ENCODE peak calls at places on chromosomes 12 and 14, in eight cellular contexts. One of them, this sample, is unnamed.

GRCh38 chr14:99879401-99880295 is 86.4 kb downstream of the EML1 start:
- DNase-seq in heart left ventricle: no peak
- DNase-seq in CD8-positive, alpha-beta T cell: no peak
- DNase-seq in psoas muscle: no peak
- DNase-seq in fibroblast of lung: peak; percentile 85
- DNase-seq in left lung: no peak
- DNase-seq in breast epithelium: no peak
- DNase-seq in IMR-90: peak; percentile 88
- DNase-seq in this sample: no peak

GRCh38 chr12:95715177-95715576 is 75.4 kb downstream of the NTN4 start:
- DNase-seq in heart left ventricle: no peak
- DNase-seq in CD8-positive, alpha-beta T cell: no peak
- DNase-seq in psoas muscle: no peak
- DNase-seq in fibroblast of lung: no peak
- DNase-seq in left lung: no peak
- DNase-seq in breast epithelium: no peak
- DNase-seq in IMR-90: no peak
- DNase-seq in this sample: no peak

GRCh38 chr14:33948143-33948962 is 2.5 kb downstream of the EGLN3 start:
- DNase-seq in heart left ventricle: no peak
- DNase-seq in CD8-positive, alpha-beta T cell: no peak
- DNase-seq in psoas muscle: no peak
- DNase-seq in fibroblast of lung: no peak
- DNase-seq in left lung: no peak
- DNase-seq in breast epithelium: no peak
- DNase-seq in IMR-90: no peak
- DNase-seq in this sample: no peak

GRCh38 chr14:52888159-52888558 is 62.7 kb downstream of the FERMT2 start:
- DNase-seq in heart left ventricle: no peak
- DNase-seq in CD8-positive, alpha-beta T cell: no peak
- DNase-seq in psoas muscle: no peak
- DNase-seq in fibroblast of lung: no peak
- DNase-seq in left lung: no peak
- DNase-seq in breast epithelium: no peak
- DNase-seq in IMR-90: no peak
- DNase-seq in this sample: no peak

GRCh38 chr14:25406818-25407217 is 356.9 kb upstream of the STXBP6 start:
- DNase-seq in heart left ventricle: no peak
- DNase-seq in CD8-positive, alpha-beta T cell: no peak
- DNase-seq in psoas muscle: no peak
- DNase-seq in fibroblast of lung: peak; percentile 1
- DNase-seq in left lung: no peak
- DNase-seq in breast epithelium: no peak
- DNase-seq in IMR-90: peak; percentile 8
- DNase-seq in this sample: no peak

GRCh38 chr14:91219505-91220389 is 24.8 kb downstream of the GPR68 start:
- DNase-seq in heart left ventricle: no peak
- DNase-seq in CD8-positive, alpha-beta T cell: no peak
- DNase-seq in psoas muscle: no peak
- DNase-seq in fibroblast of lung: no peak
- DNase-seq in left lung: peak; percentile 85
- DNase-seq in breast epithelium: no peak
- DNase-seq in IMR-90: no peak
- DNase-seq in this sample: no peak

GRCh38 chr12:54304187-54304810 is 3.5 kb upstream of the NFE2 start:
- DNase-seq in heart left ventricle: peak; percentile 85
- DNase-seq in CD8-positive, alpha-beta T cell: peak; percentile 32
- DNase-seq in psoas muscle: peak; percentile 84
- DNase-seq in fibroblast of lung: peak; percentile 57
- DNase-seq in left lung: peak; percentile 93
- DNase-seq in breast epithelium: peak; percentile 74
- DNase-seq in IMR-90: no peak
- DNase-seq in this sample: peak; percentile 79

GRCh38 chr12:53115112-53115890 is 12.0 kb downstream of the SOAT2 start:
- DNase-seq in heart left ventricle: no peak
- DNase-seq in CD8-positive, alpha-beta T cell: no peak
- DNase-seq in psoas muscle: no peak
- DNase-seq in fibroblast of lung: no peak
- DNase-seq in left lung: no peak
- DNase-seq in breast epithelium: no peak
- DNase-seq in IMR-90: no peak
- DNase-seq in this sample: no peak

GRCh38 chr12:15592934-15593333 is 196.3 kb downstream of the EPS8 start:
- DNase-seq in heart left ventricle: no peak
- DNase-seq in CD8-positive, alpha-beta T cell: no peak
- DNase-seq in psoas muscle: no peak
- DNase-seq in fibroblast of lung: no peak
- DNase-seq in left lung: no peak
- DNase-seq in breast epithelium: no peak
- DNase-seq in IMR-90: no peak
- DNase-seq in this sample: no peak

GRCh38 chr12:117111386-117112267 is 12.4 kb upstream of the TESC start:
- DNase-seq in heart left ventricle: no peak
- DNase-seq in CD8-positive, alpha-beta T cell: no peak
- DNase-seq in psoas muscle: no peak
- DNase-seq in fibroblast of lung: no peak
- DNase-seq in left lung: no peak
- DNase-seq in breast epithelium: no peak
- DNase-seq in IMR-90: no peak
- DNase-seq in this sample: no peak

GRCh38 chr14:52015411-52016030 is 26.2 kb downstream of the RTRAF start:
- DNase-seq in heart left ventricle: no peak
- DNase-seq in CD8-positive, alpha-beta T cell: no peak
- DNase-seq in psoas muscle: no peak
- DNase-seq in fibroblast of lung: peak; percentile 23
- DNase-seq in left lung: no peak
- DNase-seq in breast epithelium: no peak
- DNase-seq in IMR-90: peak; percentile 17
- DNase-seq in this sample: no peak

GRCh38 chr14:56487090-56487667 is 92.4 kb upstream of the TMEM260 start:
- DNase-seq in heart left ventricle: no peak
- DNase-seq in CD8-positive, alpha-beta T cell: no peak
- DNase-seq in psoas muscle: no peak
- DNase-seq in fibroblast of lung: peak; percentile 22
- DNase-seq in left lung: no peak
- DNase-seq in breast epithelium: no peak
- DNase-seq in IMR-90: peak; percentile 32
- DNase-seq in this sample: no peak

GRCh38 chr14:74237441-74237840 is 1.8 kb upstream of the VSX2 start:
- DNase-seq in heart left ventricle: no peak
- DNase-seq in CD8-positive, alpha-beta T cell: no peak
- DNase-seq in psoas muscle: no peak
- DNase-seq in fibroblast of lung: no peak
- DNase-seq in left lung: no peak
- DNase-seq in breast epithelium: no peak
- DNase-seq in IMR-90: no peak
- DNase-seq in this sample: no peak

GRCh38 chr12:3229577-3229976 is 152.4 kb downstream of the TSPAN9 start:
- DNase-seq in heart left ventricle: peak; percentile 20
- DNase-seq in CD8-positive, alpha-beta T cell: no peak
- DNase-seq in psoas muscle: no peak
- DNase-seq in fibroblast of lung: no peak
- DNase-seq in left lung: no peak
- DNase-seq in breast epithelium: no peak
- DNase-seq in IMR-90: no peak
- DNase-seq in this sample: no peak

GRCh38 chr12:67096533-67097318 is 172.4 kb upstream of the CAND1 start:
- DNase-seq in heart left ventricle: no peak
- DNase-seq in CD8-positive, alpha-beta T cell: no peak
- DNase-seq in psoas muscle: no peak
- DNase-seq in fibroblast of lung: peak; percentile 71
- DNase-seq in left lung: no peak
- DNase-seq in breast epithelium: no peak
- DNase-seq in IMR-90: no peak
- DNase-seq in this sample: no peak

GRCh38 chr12:117120787-117121186 is 21.6 kb upstream of the TESC start:
- DNase-seq in heart left ventricle: no peak
- DNase-seq in CD8-positive, alpha-beta T cell: no peak
- DNase-seq in psoas muscle: no peak
- DNase-seq in fibroblast of lung: no peak
- DNase-seq in left lung: no peak
- DNase-seq in breast epithelium: no peak
- DNase-seq in IMR-90: no peak
- DNase-seq in this sample: no peak

GRCh38 chr12:52156757-52157565 is 34.9 kb downstream of the KRT80 start:
- DNase-seq in heart left ventricle: peak; percentile 86
- DNase-seq in CD8-positive, alpha-beta T cell: peak; percentile 73
- DNase-seq in psoas muscle: peak; percentile 85
- DNase-seq in fibroblast of lung: no peak
- DNase-seq in left lung: peak; percentile 67
- DNase-seq in breast epithelium: peak; percentile 92
- DNase-seq in IMR-90: peak; percentile 42
- DNase-seq in this sample: peak; percentile 79

GRCh38 chr14:52080171-52080800 is 11.4 kb upstream of the NID2 start:
- DNase-seq in heart left ventricle: no peak
- DNase-seq in CD8-positive, alpha-beta T cell: no peak
- DNase-seq in psoas muscle: no peak
- DNase-seq in fibroblast of lung: peak; percentile 81
- DNase-seq in left lung: no peak
- DNase-seq in breast epithelium: no peak
- DNase-seq in IMR-90: peak; percentile 77
- DNase-seq in this sample: no peak

GRCh38 chr14:33568935-33569579 is 381.8 kb downstream of the EGLN3 start:
- DNase-seq in heart left ventricle: no peak
- DNase-seq in CD8-positive, alpha-beta T cell: no peak
- DNase-seq in psoas muscle: no peak
- DNase-seq in fibroblast of lung: peak; percentile 65
- DNase-seq in left lung: no peak
- DNase-seq in breast epithelium: no peak
- DNase-seq in IMR-90: no peak
- DNase-seq in this sample: no peak

GRCh38 chr12:99976762-99977161 is 8.0 kb downstream of the ANKS1B start:
- DNase-seq in heart left ventricle: no peak
- DNase-seq in CD8-positive, alpha-beta T cell: no peak
- DNase-seq in psoas muscle: no peak
- DNase-seq in fibroblast of lung: no peak
- DNase-seq in left lung: no peak
- DNase-seq in breast epithelium: no peak
- DNase-seq in IMR-90: no peak
- DNase-seq in this sample: no peak

GRCh38 chr12:88914967-88915366 is 334.7 kb upstream of the KITLG start:
- DNase-seq in heart left ventricle: no peak
- DNase-seq in CD8-positive, alpha-beta T cell: no peak
- DNase-seq in psoas muscle: no peak
- DNase-seq in fibroblast of lung: no peak
- DNase-seq in left lung: no peak
- DNase-seq in breast epithelium: no peak
- DNase-seq in IMR-90: no peak
- DNase-seq in this sample: no peak

DNA sequence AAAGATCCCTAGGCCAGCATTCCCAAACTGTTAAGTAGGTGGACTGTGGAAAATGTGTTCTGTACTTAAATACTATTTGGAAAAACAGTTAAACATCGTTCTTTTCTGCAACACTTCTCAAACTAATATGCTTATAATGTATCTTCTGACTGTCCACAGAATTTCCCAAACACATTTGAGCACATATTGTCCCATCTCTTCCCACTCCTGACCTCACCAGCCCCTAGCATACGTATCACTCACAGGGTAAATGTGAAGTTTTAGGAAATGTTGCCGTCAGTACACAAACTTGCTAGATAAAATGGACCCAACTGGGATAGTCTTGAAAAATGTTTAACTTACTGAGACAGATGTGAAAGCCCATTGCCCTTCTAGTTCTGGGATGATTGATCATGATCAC is 27.7 kb downstream of the ARID2 start:
- DNase-seq in heart left ventricle: no peak
- DNase-seq in CD8-positive, alpha-beta T cell: no peak
- DNase-seq in psoas muscle: no peak
- DNase-seq in fibroblast of lung: no peak
- DNase-seq in left lung: no peak
- DNase-seq in breast epithelium: no peak
- DNase-seq in IMR-90: no peak
- DNase-seq in this sample: no peak
- H3K27ac ChIP-seq in heart left ventricle: no peak overlapping the region
- H3K27ac ChIP-seq in CD8-positive, alpha-beta T cell: no peak overlapping the region
- H3K27ac ChIP-seq in psoas muscle: no peak overlapping the region
- H3K27ac ChIP-seq in fibroblast of lung: no peak overlapping the region
- H3K27ac ChIP-seq in left lung: no peak overlapping the region
- H3K27ac ChIP-seq in breast epithelium: no peak overlapping the region
- H3K27ac ChIP-seq in IMR-90: no peak overlapping the region
- H3K27ac ChIP-seq in this sample: no peak overlapping the region

GRCh38 chr12:124495194-124495983 is 72.0 kb downstream of the NCOR2 start:
- DNase-seq in heart left ventricle: peak; percentile 40
- DNase-seq in CD8-positive, alpha-beta T cell: no peak
- DNase-seq in psoas muscle: peak; percentile 48
- DNase-seq in fibroblast of lung: no peak
- DNase-seq in left lung: no peak
- DNase-seq in breast epithelium: no peak
- DNase-seq in IMR-90: no peak
- DNase-seq in this sample: no peak
- H3K4me1 ChIP-seq in heart left ventricle: peaks cover 68% of the 10 kb centered on the region
- H3K4me1 ChIP-seq in CD8-positive, alpha-beta T cell: peaks cover 16% of the 10 kb centered on the region
- H3K4me1 ChIP-seq in psoas muscle: peaks cover 67% of the 10 kb centered on the region
- H3K4me1 ChIP-seq in fibroblast of lung: peaks cover 33% of the 10 kb centered on the region
- H3K4me1 ChIP-seq in left lung: peaks cover 22% of the 10 kb centered on the region
- H3K4me1 ChIP-seq in breast epithelium: peaks cover 16% of the 10 kb centered on the region
- H3K4me1 ChIP-seq in IMR-90: peaks cover 26% of the 10 kb centered on the region
- H3K4me1 ChIP-seq in this sample: peaks cover 75% of the 10 kb centered on the region

GRCh38 chr12:102454808-102455760 is 25.3 kb downstream of the IGF1 start:
- DNase-seq in heart left ventricle: no peak
- DNase-seq in CD8-positive, alpha-beta T cell: no peak
- DNase-seq in psoas muscle: no peak
- DNase-seq in fibroblast of lung: peak; percentile 14
- DNase-seq in left lung: peak; percentile 60
- DNase-seq in breast epithelium: no peak
- DNase-seq in IMR-90: peak; percentile 74
- DNase-seq in this sample: peak; percentile 81
- H3K27ac ChIP-seq in heart left ventricle: no peak overlapping the region
- H3K27ac ChIP-seq in CD8-positive, alpha-beta T cell: no peak overlapping the region
- H3K27ac ChIP-seq in psoas muscle: no peak overlapping the region
- H3K27ac ChIP-seq in fibroblast of lung: no peak overlapping the region
- H3K27ac ChIP-seq in left lung: peak overlapping the region; percentile 45
- H3K27ac ChIP-seq in breast epithelium: no peak overlapping the region
- H3K27ac ChIP-seq in IMR-90: peak overlapping the region; percentile 97
- H3K27ac ChIP-seq in this sample: no peak overlapping the region

DNA sequence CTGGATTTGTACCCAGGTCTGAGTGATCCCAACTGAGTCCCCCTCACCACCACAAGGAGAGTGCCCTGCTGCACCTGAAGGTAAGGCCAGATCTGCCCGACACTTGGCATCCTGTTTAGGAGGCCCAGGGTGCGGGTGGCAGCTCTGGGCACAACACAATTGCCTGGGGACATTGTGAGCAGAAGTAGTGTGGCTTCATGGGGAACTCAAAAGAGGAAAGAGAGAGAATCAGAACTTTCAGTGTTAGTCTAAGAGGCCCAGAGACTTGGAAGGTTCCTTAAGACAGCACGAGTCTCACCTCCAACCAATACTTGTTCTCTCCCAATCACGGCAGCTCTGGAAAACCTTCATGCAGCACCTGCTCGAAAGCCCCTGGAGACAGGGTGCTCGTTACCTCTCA is 6.6 kb upstream of the SLC8B1 start:
- DNase-seq in heart left ventricle: no peak
- DNase-seq in CD8-positive, alpha-beta T cell: no peak
- DNase-seq in psoas muscle: no peak
- DNase-seq in fibroblast of lung: no peak
- DNase-seq in left lung: no peak
- DNase-seq in breast epithelium: no peak
- DNase-seq in IMR-90: no peak
- DNase-seq in this sample: no peak
- H3K4me1 ChIP-seq in heart left ventricle: no peaks in the 10 kb centered on the region
- H3K4me1 ChIP-seq in CD8-positive, alpha-beta T cell: no peaks in the 10 kb centered on the region
- H3K4me1 ChIP-seq in psoas muscle: no peaks in the 10 kb centered on the region
- H3K4me1 ChIP-seq in fibroblast of lung: no peaks in the 10 kb centered on the region
- H3K4me1 ChIP-seq in left lung: no peaks in the 10 kb centered on the region
- H3K4me1 ChIP-seq in breast epithelium: no peaks in the 10 kb centered on the region
- H3K4me1 ChIP-seq in IMR-90: no peaks in the 10 kb centered on the region
- H3K4me1 ChIP-seq in this sample: no peaks in the 10 kb centered on the region

GRCh38 chr14:37171678-37172023 is 755 bp downstream of the SLC25A21 start:
- DNase-seq in heart left ventricle: no peak
- DNase-seq in CD8-positive, alpha-beta T cell: no peak
- DNase-seq in psoas muscle: no peak
- DNase-seq in fibroblast of lung: no peak
- DNase-seq in left lung: no peak
- DNase-seq in breast epithelium: no peak
- DNase-seq in IMR-90: no peak
- DNase-seq in this sample: no peak
- H3K27ac ChIP-seq in heart left ventricle: no peak overlapping the region
- H3K27ac ChIP-seq in CD8-positive, alpha-beta T cell: no peak overlapping the region
- H3K27ac ChIP-seq in psoas muscle: peak overlapping the region; percentile 93
- H3K27ac ChIP-seq in fibroblast of lung: peak overlapping the region; percentile 92
- H3K27ac ChIP-seq in left lung: peak overlapping the region; percentile 92
- H3K27ac ChIP-seq in breast epithelium: peak overlapping the region; percentile 93
- H3K27ac ChIP-seq in IMR-90: peak overlapping the region; percentile 42
- H3K27ac ChIP-seq in this sample: peak overlapping the region; percentile 88